ENCODE peak calls at places on chromosomes 5 and 9, in six cellular contexts. O is HCT116, T is PC-9, P is esophagus squamous epithelium, R is pancreas, V is heart right ventricle. N is an unnamed sample.

GRCh38 chr5:15452030-15452429 is 48.0 kb upstream of the FBXL7 start:
- DNase-seq in P (no peak), T (no peak), R (no peak), V (no peak), O (no peak), N (no peak)

GRCh38 chr9:110214553-110214952 is 6.6 kb upstream of the C9orf152 start:
- DNase-seq in R (no peak), V (no peak), O (no peak), P (no peak), T (no peak), N (no peak)

GRCh38 chr9:112125961-112126388 is 49.1 kb downstream of the SUSD1 start:
- DNase-seq in T (no peak), V (no peak), O (no peak), P (no peak), R (no peak), N (no peak)

GRCh38 chr5:73816656-73817420 is 190.8 kb downstream of the ARHGEF28 start:
- DNase-seq in T (no peak), O (no peak), R (no peak), V (no peak), P (no peak), N (no peak)

GRCh38 chr5:30752015-30752414 is 441.5 kb upstream of the CDH6 start:
- DNase-seq in T (no peak), R (no peak), V (no peak), P (no peak), O (no peak), N (no peak)

GRCh38 chr5:170297589-170298462 is at the start of gene LCP2:
- DNase-seq in R (no peak), P (no peak), O (no peak), V (no peak), T (no peak), N (peak; percentile 37)

GRCh38 chr5:157977957-157978505 is 119.1 kb upstream of the CLINT1 start:
- DNase-seq in V (peak; percentile 41), O (no peak), T (no peak), R (no peak), P (no peak), N (no peak)

GRCh38 chr9:69936427-69936826 is 107.2 kb upstream of the MAMDC2 start:
- DNase-seq in R (no peak), T (no peak), V (no peak), O (no peak), P (no peak), N (no peak)

GRCh38 chr5:6636293-6636692 is 3.1 kb downstream of the SRD5A1 start:
- DNase-seq in T (no peak), V (no peak), P (no peak), O (no peak), R (peak; percentile 37), N (no peak)

GRCh38 chr5:119473241-119473640 is 20.9 kb downstream of the HSD17B4 start:
- DNase-seq in O (no peak), V (no peak), P (no peak), R (no peak), T (no peak), N (no peak)
- H3K4me1 ChIP-seq in O (no peaks in the 10 kb centered on the region), V (no peaks in the 10 kb centered on the region), P (no peaks in the 10 kb centered on the region), R (peaks cover 3% of the 10 kb centered on the region), T (no peaks in the 10 kb centered on the region), N (peaks cover 11% of the 10 kb centered on the region)

GRCh38 chr5:161546463-161547301 is at the start of gene GABRB2:
- DNase-seq in V (peak; percentile 38), R (peak; percentile 79), P (no peak), T (no peak), O (no peak), N (no peak)
- H3K4me3 ChIP-seq in V (peak within 1 kb of the TSS; percentile 51), R (peak within 1 kb of the TSS; percentile 31), P (peak within 1 kb of the TSS; percentile 15), T (no peak within 1 kb of the TSS), O (no peak within 1 kb of the TSS), N (peak within 1 kb of the TSS; percentile 25)

GRCh38 chr5:132437604-132438275 is 52.8 kb downstream of the IRF1 start:
- DNase-seq in R (no peak), T (no peak), V (peak; percentile 73), O (no peak), P (no peak), N (peak; percentile 87)
- H3K4me1 ChIP-seq in R (peaks cover 12% of the 10 kb centered on the region), T (no peaks in the 10 kb centered on the region), V (peaks cover 96% of the 10 kb centered on the region), O (peaks cover 4% of the 10 kb centered on the region), P (peaks cover 86% of the 10 kb centered on the region), N (peaks cover 53% of the 10 kb centered on the region)

GRCh38 chr9:79688363-79688762 is 116.6 kb downstream of the TLE4 start:
- DNase-seq in R (no peak), O (no peak), T (no peak), P (no peak), V (no peak), N (no peak)
- H3K4me3 ChIP-seq in R (no peak overlapping the region), O (no peak overlapping the region), T (no peak overlapping the region), P (no peak overlapping the region), V (no peak overlapping the region), N (no peak overlapping the region)

DNA sequence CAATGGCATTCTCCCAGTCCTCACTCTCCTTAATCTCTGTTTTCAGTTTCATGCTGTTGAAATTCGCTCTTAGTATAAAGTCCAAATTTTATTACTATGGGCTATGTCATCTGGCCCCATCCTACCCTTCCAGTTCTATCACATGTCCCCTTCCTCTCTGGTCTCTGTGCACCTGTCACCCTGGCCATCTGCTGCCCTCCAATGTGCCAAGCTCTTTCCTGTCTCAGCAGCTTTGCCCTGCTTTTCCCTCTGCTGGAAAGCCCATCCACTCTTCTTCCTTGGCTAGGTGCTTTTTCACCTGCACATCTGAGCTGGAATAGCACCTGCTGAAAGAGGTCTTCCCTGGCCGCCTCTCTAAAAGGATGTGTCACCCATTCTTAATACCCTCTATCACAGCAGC is 284.6 kb upstream of the MAP3K1 start:
- DNase-seq in T (no peak), R (no peak), V (no peak), O (no peak), P (no peak), N (no peak)
- H3K4me1 ChIP-seq in T (peaks cover 53% of the 10 kb centered on the region), R (peaks cover 6% of the 10 kb centered on the region), V (no peaks in the 10 kb centered on the region), O (peaks cover 16% of the 10 kb centered on the region), P (peaks cover 64% of the 10 kb centered on the region), N (no peaks in the 10 kb centered on the region)